ENCODE peak calls at places on chromosomes 1 and 21, in ten cellular contexts. N, F, B, M, X, C, A, J, K and T are unnamed samples.
A peak's percentile ranks its signal among the peaks of the same experiment; 100 is the strongest.

GRCh38 chr1:117897551-117897950 is 31.9 kb downstream of the GDAP2 start:
- DNase-seq in J (no peak), A (no peak), F (no peak), N (no peak), M (no peak), B (no peak), X (no peak), C (no peak), K (no peak), T (no peak)

GRCh38 chr21:37202221-37202805 is 64.8 kb downstream of the VPS26C start:
- DNase-seq in A (no peak), K (no peak), N (no peak), J (no peak), B (no peak), C (no peak), X (no peak), F (no peak), M (no peak), T (no peak)

GRCh38 chr1:214498030-214498429 is 53.4 kb downstream of the PTPN14 start:
- DNase-seq in B (no peak), J (no peak), A (no peak), K (no peak), C (no peak), M (no peak), F (no peak), N (no peak), X (no peak), T (no peak)

GRCh38 chr1:27152829-27153548 is 1.9 kb downstream of the SLC9A1 start:
- DNase-seq in F (no peak), A (no peak), X (no peak), C (no peak), M (no peak), J (no peak), N (no peak), B (no peak), K (peak; percentile 43), T (no peak)

GRCh38 chr1:67827688-67828087 is 5.6 kb downstream of the GNG12 start:
- DNase-seq in N (no peak), A (no peak), B (no peak), K (no peak), J (no peak), X (peak; percentile 29), F (no peak), M (no peak), C (no peak), T (no peak)

GRCh38 chr21:31866077-31866511 is 6.7 kb upstream of the HUNK start:
- DNase-seq in F (peak; percentile 63), A (peak; percentile 97), M (peak; percentile 87), K (peak; percentile 57), C (peak; percentile 86), N (peak; percentile 58), J (peak; percentile 96), B (peak; percentile 86), X (peak; percentile 77), T (peak; percentile 44)

GRCh38 chr1:31739281-31739853 is 24.8 kb downstream of the ADGRB2 start:
- DNase-seq in M (peak; percentile 64), B (no peak), N (no peak), X (no peak), F (no peak), A (no peak), K (no peak), J (no peak), C (no peak), T (no peak)

GRCh38 chr1:41795205-41795762 is 123.4 kb downstream of the HIVEP3 start:
- DNase-seq in K (peak; percentile 81), N (no peak), M (no peak), B (no peak), J (no peak), A (no peak), C (no peak), X (no peak), F (no peak), T (no peak)

GRCh38 chr1:223832637-223832943 is 13.2 kb downstream of the TP53BP2 start:
- DNase-seq in X (no peak), N (no peak), A (no peak), J (no peak), M (peak; percentile 35), C (no peak), B (no peak), F (no peak), K (peak; percentile 24), T (no peak)

GRCh38 chr1:58250587-58250948 is 296.0 kb downstream of the OMA1 start:
- DNase-seq in J (no peak), A (no peak), M (no peak), C (no peak), K (no peak), F (no peak), X (no peak), N (no peak), B (no peak), T (no peak)

GRCh38 chr1:103108525-103109150 is 316 bp upstream of the COL11A1 start:
- DNase-seq in C (peak; percentile 58), J (no peak), N (no peak), A (no peak), B (no peak), K (peak; percentile 43), X (no peak), F (no peak), M (no peak), T (no peak)

GRCh38 chr1:42928859-42929258 is 29.8 kb downstream of the SLC2A1 start:
- DNase-seq in K (no peak), M (no peak), J (no peak), A (no peak), B (no peak), F (no peak), X (no peak), N (no peak), C (no peak), T (no peak)

GRCh38 chr1:64502924-64503323 is 33.0 kb downstream of the CACHD1 start:
- DNase-seq in C (no peak), F (no peak), K (peak; percentile 12), X (no peak), N (no peak), J (no peak), A (no peak), M (no peak), B (no peak), T (no peak)

GRCh38 chr1:153535664-153536585 is at the start of gene S100A6:
- DNase-seq in J (peak; percentile 43), X (no peak), M (peak; percentile 89), N (peak; percentile 66), B (peak; percentile 86), F (peak; percentile 89), A (peak; percentile 84), C (peak; percentile 76), K (peak; percentile 98), T (peak; percentile 78)

GRCh38 chr1:77820121-77820520 is 40.7 kb downstream of the MIGA1 start:
- DNase-seq in C (no peak), M (no peak), F (no peak), X (no peak), B (no peak), J (no peak), K (no peak), N (no peak), A (no peak), T (no peak)